ENCODE peak calls at places on chromosome 17, in eight cellular contexts. V is astrocyte of the cerebellum; M is tibial nerve; C is stimulated activated CD4-positive, alpha-beta T cell treated with anti-CD3 and anti-CD28 coated beads, Interleukin-4, amount 100 ng/mL, for 1 hour; T is cardiac septum; W is ascending aorta; N is Right ventricle myocardium superior; R is neural crest cell. D is an unnamed sample.

GRCh38 chr17:80855968-80856862 is 135.4 kb upstream of the CHMP6 start:
- DNase-seq in V (peak), M (no peak), C (peak), T (peak), W (peak), N (no peak), R (no peak), D (peak)

GRCh38 chr17:34614698-34615097 is 35.3 kb downstream of the TMEM132E start:
- DNase-seq in V (no peak), M (no peak), C (no peak), T (no peak), W (no peak), N (no peak), R (no peak), D (no peak)

GRCh38 chr17:63696381-63696961 is 3.5 kb downstream of the LIMD2 start:
- DNase-seq in V (no peak), M (no peak), C (peak), T (no peak), W (no peak), N (no peak), R (no peak), D (peak)

GRCh38 chr17:41061969-41062368 is 2.1 kb upstream of the KRTAP2-3 start:
- DNase-seq in V (peak), M (no peak), C (no peak), T (no peak), W (no peak), N (no peak), R (no peak), D (no peak)

GRCh38 chr17:42842286-42842685 is 2.1 kb upstream of the AOC2 start:
- DNase-seq in V (no peak), M (no peak), C (no peak), T (no peak), W (no peak), N (no peak), R (no peak), D (no peak)

GRCh38 chr17:74851612-74852236 is 8.0 kb downstream of the GRIN2C start:
- DNase-seq in V (no peak), M (no peak), C (no peak), T (no peak), W (no peak), N (no peak), R (no peak), D (no peak)

GRCh38 chr17:41932821-41933389 is 2.5 kb downstream of the ODAD4 start:
- DNase-seq in V (no peak), M (no peak), C (no peak), T (no peak), W (no peak), N (no peak), R (no peak), D (no peak)

GRCh38 chr17:78900816-78901215 is 2.2 kb downstream of the CEP295NL start:
- DNase-seq in V (no peak), M (no peak), C (no peak), T (no peak), W (no peak), N (no peak), R (no peak), D (no peak)

GRCh38 chr17:28948873-28949184 is 2.5 kb downstream of the PHF12 start:
- DNase-seq in V (no peak), M (no peak), C (no peak), T (no peak), W (no peak), N (no peak), R (no peak), D (no peak)

GRCh38 chr17:8619294-8619693 is 11.2 kb downstream of the MYH10 start:
- DNase-seq in V (peak), M (no peak), C (no peak), T (no peak), W (no peak), N (no peak), R (no peak), D (no peak)

GRCh38 chr17:67836205-67836987 is 11.1 kb downstream of the BPTF start:
- DNase-seq in V (no peak), M (no peak), C (no peak), T (no peak), W (no peak), N (no peak), R (no peak), D (no peak)

GRCh38 chr17:36197389-36197708 is 791 bp upstream of the CCL3L1 start:
- DNase-seq in V (no peak), M (no peak), C (no peak), T (no peak), W (no peak), N (no peak), R (no peak), D (no peak)

GRCh38 chr17:8829036-8829941 is 30.1 kb upstream of the MFSD6L start:
- DNase-seq in V (no peak), M (no peak), C (no peak), T (no peak), W (peak), N (no peak), R (no peak), D (no peak)

GRCh38 chr17:60599220-60599619 is 773 bp upstream of the PPM1D start:
- DNase-seq in V (no peak), M (peak), C (no peak), T (no peak), W (no peak), N (no peak), R (no peak), D (peak)

GRCh38 chr17:79987890-79988162 is 47.8 kb downstream of the TBC1D16 start:
- DNase-seq in V (no peak), M (no peak), C (no peak), T (no peak), W (no peak), N (no peak), R (no peak), D (no peak)

GRCh38 chr17:19317359-19318095 is 45.0 kb downstream of the B9D1 start:
- DNase-seq in V (peak), M (peak), C (no peak), T (peak), W (no peak), N (peak), R (peak), D (no peak)

GRCh38 chr17:40963838-40964237 is 2.9 kb downstream of the KRT39 start:
- DNase-seq in V (no peak), M (no peak), C (no peak), T (no peak), W (no peak), N (no peak), R (no peak), D (no peak)

GRCh38 chr17:80104321-80104955 is 3.1 kb downstream of the GAA start:
- DNase-seq in V (no peak), M (no peak), C (no peak), T (no peak), W (no peak), N (no peak), R (no peak), D (no peak)

GRCh38 chr17:28811594-28812135 is 30.9 kb downstream of the FAM222B start:
- DNase-seq in V (no peak), M (no peak), C (no peak), T (no peak), W (no peak), N (no peak), R (no peak), D (no peak)

GRCh38 chr17:67336859-67337258 is 29.5 kb downstream of the PSMD12 start:
- DNase-seq in V (no peak), M (no peak), C (no peak), T (peak), W (no peak), N (no peak), R (no peak), D (no peak)

GRCh38 chr17:74526681-74527080 is 4.6 kb downstream of the CD300LB start:
- DNase-seq in V (no peak), M (no peak), C (no peak), T (no peak), W (no peak), N (no peak), R (no peak), D (no peak)

GRCh38 chr17:67273900-67274299 is 28.9 kb upstream of the HELZ start:
- DNase-seq in V (no peak), M (no peak), C (no peak), T (no peak), W (no peak), N (no peak), R (no peak), D (no peak)

GRCh38 chr17:81651692-81652091 is 4.7 kb downstream of the PDE6G start:
- DNase-seq in V (peak), M (no peak), C (no peak), T (no peak), W (no peak), N (no peak), R (no peak), D (no peak)

GRCh38 chr17:50478391-50479361 is at the start of gene RSAD1:
- DNase-seq in V (peak), M (peak), C (peak), T (peak), W (peak), N (peak), R (peak), D (peak)

GRCh38 chr17:79803421-79803996 is 6.6 kb upstream of the CBX8 start:
- DNase-seq in V (no peak), M (no peak), C (no peak), T (no peak), W (no peak), N (no peak), R (no peak), D (no peak)

GRCh38 chr17:79192503-79193500 is 118.2 kb downstream of the ENGASE start:
- DNase-seq in V (peak), M (no peak), C (peak), T (no peak), W (no peak), N (peak), R (peak), D (no peak)

GRCh38 chr17:29043539-29044165 is 711 bp downstream of the PIPOX start:
- DNase-seq in V (no peak), M (no peak), C (no peak), T (no peak), W (no peak), N (no peak), R (no peak), D (no peak)

GRCh38 chr17:12519956-12520594 is 145.6 kb upstream of the MYOCD start:
- DNase-seq in V (no peak), M (no peak), C (no peak), T (no peak), W (no peak), N (no peak), R (no peak), D (no peak)

GRCh38 chr17:37706446-37706845 is 38.4 kb downstream of the HNF1B start:
- DNase-seq in V (no peak), M (no peak), C (no peak), T (no peak), W (no peak), N (no peak), R (no peak), D (no peak)

GRCh38 chr17:76702941-76703637 is 7.7 kb downstream of the MXRA7 start:
- DNase-seq in V (no peak), M (no peak), C (no peak), T (no peak), W (no peak), N (peak), R (no peak), D (no peak)

GRCh38 chr17:29162909-29163341 is 17.3 kb downstream of the MYO18A start:
- DNase-seq in V (no peak), M (no peak), C (no peak), T (peak), W (no peak), N (no peak), R (no peak), D (no peak)

GRCh38 chr17:5422505-5422904 is 2.5 kb downstream of the RPAIN start:
- DNase-seq in V (no peak), M (no peak), C (no peak), T (no peak), W (no peak), N (no peak), R (no peak), D (no peak)

D was measured in effector memory CD8-positive, alpha-beta T cell.